ENCODE peak calls at places on chromosomes 5 and 9, in seven cellular contexts. R is adipocyte, B is suprapubic skin, W is aorta, I is skeletal muscle cell, U is astrocyte of the spinal cord, D is lung. Q is an unnamed sample.

GRCh38 chr9:74281674-74282073 is 215.5 kb upstream of the RORB start:
- DNase-seq in B (no peak), U (no peak), I (no peak), D (no peak), W (no peak), R (no peak), Q (no peak)

GRCh38 chr9:18437315-18438200 is 36.4 kb upstream of the ADAMTSL1 start:
- DNase-seq in D (no peak), U (no peak), W (peak), B (no peak), I (no peak), R (peak), Q (no peak)

GRCh38 chr5:126503602-126504104 is 80.4 kb downstream of the GRAMD2B start:
- DNase-seq in I (no peak), D (no peak), R (peak), W (no peak), B (no peak), U (peak), Q (no peak)

GRCh38 chr5:38104497-38105230 is 153.7 kb upstream of the EGFLAM start:
- DNase-seq in I (no peak), U (no peak), B (no peak), W (no peak), R (no peak), D (no peak), Q (no peak)

GRCh38 chr9:111940697-111941096 is 44.1 kb downstream of the UGCG start:
- DNase-seq in B (no peak), W (no peak), D (no peak), U (peak), I (no peak), R (peak), Q (no peak)

GRCh38 chr5:3678801-3679200 is 83.2 kb downstream of the IRX1 start:
- DNase-seq in I (no peak), D (no peak), W (no peak), R (no peak), B (no peak), U (no peak), Q (no peak)

GRCh38 chr5:93100433-93100832 is 480.6 kb downstream of the NR2F1-AS1 start:
- DNase-seq in W (no peak), R (no peak), I (peak), U (peak), B (no peak), D (no peak), Q (peak)

GRCh38 chr5:31781772-31782171 is 142.8 kb downstream of the PDZD2 start:
- DNase-seq in W (no peak), D (no peak), B (no peak), U (no peak), I (no peak), R (no peak), Q (no peak)

GRCh38 chr5:127072861-127073846 is at the start of gene C5orf63:
- DNase-seq in B (peak), D (peak), U (no peak), I (no peak), R (peak), W (peak), Q (no peak)

GRCh38 chr9:137141976-137142936 is 3.3 kb downstream of the GRIN1 start:
- DNase-seq in R (no peak), I (no peak), U (no peak), B (no peak), D (no peak), W (no peak), Q (no peak)

GRCh38 chr9:111979561-111979960 is 82.9 kb downstream of the UGCG start:
- DNase-seq in I (no peak), W (no peak), R (no peak), B (no peak), D (no peak), U (no peak), Q (no peak)

GRCh38 chr9:133238851-133239532 is 29.9 kb upstream of the OBP2B start:
- DNase-seq in B (no peak), I (no peak), R (peak), U (peak), W (peak), D (peak), Q (no peak)

GRCh38 chr5:135344351-135344750 is 54.7 kb downstream of the MACROH2A1 start:
- DNase-seq in R (no peak), B (no peak), W (no peak), U (peak), D (no peak), I (no peak), Q (no peak)

GRCh38 chr9:100033877-100034551 is 64.8 kb downstream of the ERP44 start:
- DNase-seq in R (no peak), W (no peak), D (no peak), U (no peak), I (no peak), B (no peak), Q (no peak)

GRCh38 chr9:112015149-112015548 is 118.5 kb downstream of the UGCG start:
- DNase-seq in U (no peak), B (no peak), W (no peak), I (no peak), R (no peak), D (no peak), Q (no peak)

GRCh38 chr5:67827521-67827920 is 388.0 kb upstream of the PIK3R1 start:
- DNase-seq in W (no peak), R (no peak), I (no peak), D (no peak), U (no peak), B (no peak), Q (no peak)

GRCh38 chr9:92726971-92727715 is 37.5 kb downstream of the BICD2 start:
- DNase-seq in U (peak), I (peak), D (no peak), B (no peak), R (no peak), W (peak), Q (no peak)

GRCh38 chr5:1192971-1193590 is 8.3 kb upstream of the SLC6A19 start:
- DNase-seq in I (no peak), B (no peak), R (no peak), U (no peak), W (peak), D (no peak), Q (no peak)

GRCh38 chr5:161414896-161415295 is 131.6 kb downstream of the GABRB2 start:
- DNase-seq in U (no peak), W (no peak), I (no peak), B (no peak), R (no peak), D (no peak), Q (no peak)

GRCh38 chr5:128220841-128221240 is 137.3 kb downstream of the SLC12A2 start:
- DNase-seq in B (no peak), D (no peak), I (no peak), W (no peak), U (no peak), R (no peak), Q (no peak)

GRCh38 chr5:165227515-165227914 is 1722.1 kb downstream of the MAT2B start:
- DNase-seq in B (no peak), D (no peak), R (no peak), U (no peak), I (no peak), W (no peak), Q (no peak)

GRCh38 chr9:137254624-137255447 is at the start of gene NELFB:
- DNase-seq in U (peak), I (peak), B (peak), R (peak), W (peak), D (peak), Q (no peak)

GRCh38 chr5:55104966-55105701 is 2.7 kb downstream of the GZMA start:
- DNase-seq in B (no peak), I (no peak), W (no peak), U (no peak), D (no peak), R (no peak), Q (no peak)

GRCh38 chr5:157266286-157267007 is 524 bp downstream of the CYFIP2 start:
- DNase-seq in U (no peak), D (no peak), R (peak), I (no peak), W (peak), B (no peak), Q (no peak)

GRCh38 chr5:170107674-170108073 is 2.0 kb downstream of the FOXI1 start:
- DNase-seq in D (no peak), I (no peak), R (no peak), W (no peak), B (no peak), U (no peak), Q (no peak)

GRCh38 chr5:103624748-103625147 is 62.2 kb upstream of the NUDT12 start:
- DNase-seq in W (no peak), U (peak), I (no peak), R (peak), B (no peak), D (no peak), Q (no peak)

GRCh38 chr5:168151041-168151440 is 140.4 kb upstream of the WWC1 start:
- DNase-seq in R (no peak), D (no peak), W (no peak), B (no peak), I (no peak), U (no peak), Q (no peak)

GRCh38 chr5:138033916-138034315 is 1.0 kb upstream of the FAM13B start:
- DNase-seq in B (no peak), W (no peak), D (no peak), I (peak), R (peak), U (peak), Q (peak)

GRCh38 chr9:94919376-94920098 is 193.0 kb downstream of the AOPEP start:
- DNase-seq in R (peak), W (no peak), D (no peak), I (no peak), B (peak), U (peak), Q (no peak)

GRCh38 chr9:104747565-104748358 is at the start of gene NIPSNAP3A:
- DNase-seq in I (no peak), U (peak), R (peak), D (peak), B (peak), W (peak), Q (no peak)

GRCh38 chr5:20572560-20572959 is 584.6 kb upstream of the CDH18 start:
- DNase-seq in W (no peak), D (no peak), I (peak), B (no peak), R (peak), U (peak), Q (no peak)

GRCh38 chr9:110130791-110131416 is 77.1 kb downstream of the C9orf152 start:
- DNase-seq in R (no peak), B (no peak), W (no peak), U (no peak), I (no peak), D (no peak), Q (no peak)

GRCh38 chr5:160054047-160054446 is 45.1 kb downstream of the TTC1 start:
- DNase-seq in U (peak), W (no peak), R (no peak), I (no peak), D (no peak), B (no peak), Q (no peak)

GRCh38 chr9:16207161-16207560 is 654.3 kb downstream of the CCDC171 start:
- DNase-seq in B (no peak), D (no peak), I (peak), R (peak), U (peak), W (no peak), Q (no peak)

GRCh38 chr5:115934388-115934974 is 27.8 kb upstream of the LVRN start:
- DNase-seq in D (no peak), R (no peak), W (no peak), U (no peak), B (no peak), I (no peak), Q (no peak)

GRCh38 chr5:39080168-39080567 is 6.0 kb upstream of the RICTOR start:
- DNase-seq in B (no peak), R (no peak), I (no peak), U (no peak), D (no peak), W (no peak), Q (no peak)

GRCh38 chr9:127012250-127012649 is 97.7 kb downstream of the RALGPS1 start:
- DNase-seq in R (no peak), U (no peak), I (no peak), B (no peak), W (no peak), D (no peak), Q (no peak)

GRCh38 chr9:14535161-14535930 is 157.9 kb downstream of the ZDHHC21 start:
- DNase-seq in I (no peak), W (no peak), B (no peak), U (no peak), D (no peak), R (no peak), Q (no peak)

GRCh38 chr5:80255425-80255751 is 460 bp downstream of the SERINC5 start:
- DNase-seq in D (peak), R (peak), U (peak), B (peak), I (no peak), W (peak), Q (no peak)

DNA sequence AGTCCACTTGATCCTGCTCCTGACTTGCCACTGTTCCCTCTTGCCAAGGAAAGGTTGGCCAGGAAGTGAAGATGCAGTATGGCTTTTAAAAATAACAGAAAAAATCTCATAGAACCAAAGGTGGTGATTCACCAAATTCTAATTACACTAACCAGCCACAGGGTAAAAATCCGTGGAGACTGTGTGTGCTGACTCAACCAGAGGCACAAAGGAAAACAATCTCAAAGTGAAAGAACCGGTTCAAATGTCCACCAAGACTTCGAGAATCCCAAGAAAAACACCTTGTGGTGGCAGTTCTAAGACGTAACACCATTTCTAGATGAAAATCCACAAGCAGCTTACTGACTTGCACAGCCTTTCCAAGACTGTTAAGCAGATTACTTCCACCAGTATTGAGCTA is 279.1 kb downstream of the TLE1 start:
- DNase-seq in D (no peak), B (no peak), I (no peak), U (peak), W (no peak), R (peak), Q (peak)
- H3K4me3 ChIP-seq in D (no peak), B (no peak), I (peak), U (peak), W (no peak), R (no peak), Q (no peak)

GRCh38 chr9:34163439-34163838 is 15.4 kb upstream of the UBAP1 start:
- DNase-seq in W (no peak), B (no peak), R (peak), D (no peak), U (peak), I (peak), Q (no peak)
- H3K4me3 ChIP-seq in W (no peak), B (no peak), R (no peak), D (no peak), U (no peak), I (no peak), Q (no peak)

GRCh38 chr9:72315510-72316287 is 49.3 kb downstream of the ZFAND5 start:
- DNase-seq in D (peak), I (peak), U (peak), B (no peak), R (peak), W (no peak), Q (peak)
- H3K4me3 ChIP-seq in D (no peak), I (no peak), U (no peak), B (peak), R (peak), W (no peak), Q (no peak)

GRCh38 chr9:125521462-125522327 is 185.3 kb downstream of the MAPKAP1 start:
- DNase-seq in R (peak), W (no peak), B (no peak), I (peak), U (peak), D (no peak), Q (peak)
- H3K4me3 ChIP-seq in R (peak), W (no peak), B (no peak), I (no peak), U (no peak), D (no peak), Q (no peak)

GRCh38 chr5:6712582-6713273 is 504 bp upstream of the TENT4A start:
- DNase-seq in D (peak), R (peak), W (peak), I (peak), U (peak), B (peak), Q (peak)

GRCh38 chr5:6714221-6715041 is 1.2 kb downstream of the TENT4A start:
- DNase-seq in U (no peak), D (peak), R (peak), B (no peak), W (no peak), I (no peak), Q (no peak)

GRCh38 chr5:6715271-6715670 is 2.0 kb downstream of the TENT4A start:
- DNase-seq in U (no peak), W (no peak), R (no peak), I (no peak), B (no peak), D (peak), Q (no peak)

GRCh38 chr5:6712136-6712581 is 1.1 kb upstream of the TENT4A start:
- DNase-seq in U (peak), W (peak), I (no peak), D (peak), B (no peak), R (peak), Q (no peak)

DNA sequence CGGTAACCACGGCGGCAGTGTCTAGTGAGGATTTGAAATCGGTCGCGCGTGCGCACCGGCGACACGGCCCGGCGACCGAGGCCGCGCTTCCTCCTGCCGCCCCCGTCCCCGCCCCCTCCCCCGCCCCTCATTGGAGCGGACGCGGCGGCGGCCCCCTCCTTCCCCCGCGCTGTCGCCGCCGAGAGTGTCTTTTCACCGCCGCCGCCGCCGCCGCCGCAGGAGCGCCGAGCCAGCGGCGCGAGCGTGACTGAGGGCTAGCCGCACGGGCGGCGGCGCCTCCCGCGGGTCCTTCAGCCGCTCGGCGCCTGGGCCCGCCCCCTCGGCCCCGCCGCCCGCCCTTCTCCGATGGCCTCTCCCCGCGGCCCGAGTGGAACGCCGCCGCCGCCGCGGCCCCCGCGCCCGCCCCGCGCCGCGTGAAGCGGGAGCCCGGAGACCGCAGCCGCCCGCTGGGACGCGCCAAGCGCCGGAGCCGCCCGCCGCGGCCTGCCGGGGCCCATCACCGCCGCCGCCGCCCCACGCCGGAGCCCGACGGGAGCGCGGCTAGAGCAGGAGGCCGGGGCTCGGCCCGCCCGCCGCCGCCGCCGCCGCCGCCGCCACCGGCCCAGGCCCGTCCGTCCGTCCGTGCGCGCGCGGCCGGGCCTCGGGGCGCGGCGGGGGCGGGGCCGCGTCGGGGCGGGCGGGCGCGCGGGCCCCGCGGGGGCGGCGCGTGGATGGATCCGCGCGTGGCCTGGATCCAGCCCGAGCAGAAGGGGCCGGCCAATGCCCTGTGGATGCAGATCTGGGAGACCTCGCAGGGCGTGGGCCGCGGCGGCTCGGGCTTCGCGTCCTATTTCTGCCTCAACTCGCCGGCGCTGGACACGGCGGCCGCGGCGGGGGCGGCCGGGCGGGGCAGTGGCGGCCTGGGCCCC is at the start of gene TENT4A:
- DNase-seq in B (no peak), I (no peak), W (peak), D (peak), R (peak), U (no peak), Q (no peak)
- H3K4me3 ChIP-seq in B (peak), I (peak), W (peak), D (peak), R (peak), U (peak), Q (peak)

GRCh38 chr5:72178910-72179815 is 71.9 kb downstream of the MAP1B start:
- DNase-seq in U (peak), D (peak), I (peak), B (peak), R (peak), W (peak), Q (no peak)
- H3K4me3 ChIP-seq in U (peak), D (no peak), I (peak), B (peak), R (peak), W (peak), Q (no peak)

DNA sequence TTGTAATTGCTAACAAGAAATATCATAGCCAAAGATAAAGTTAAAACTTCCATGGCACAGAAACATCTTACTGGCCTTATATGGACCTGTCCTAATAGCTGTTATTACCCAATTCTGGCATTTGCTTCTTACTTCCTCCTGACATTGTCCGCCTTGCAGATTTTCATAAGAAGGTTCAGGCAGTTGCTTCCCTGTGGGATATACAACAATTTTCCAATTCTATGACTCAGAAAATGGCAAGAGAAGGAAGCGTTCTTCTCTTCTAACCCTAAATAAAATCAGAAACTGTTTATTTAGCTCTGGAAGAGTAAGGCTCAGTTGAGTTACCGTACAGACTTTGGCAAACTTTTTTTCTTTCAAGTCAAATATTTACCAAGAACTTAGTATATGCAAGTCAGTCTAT is 1.7 kb downstream of the PRKAA1 start:
- DNase-seq in B (no peak), R (peak), W (no peak), I (peak), D (no peak), U (peak), Q (no peak)
- H3K4me3 ChIP-seq in B (peak), R (peak), W (peak), I (peak), D (no peak), U (peak), Q (peak)

DNA sequence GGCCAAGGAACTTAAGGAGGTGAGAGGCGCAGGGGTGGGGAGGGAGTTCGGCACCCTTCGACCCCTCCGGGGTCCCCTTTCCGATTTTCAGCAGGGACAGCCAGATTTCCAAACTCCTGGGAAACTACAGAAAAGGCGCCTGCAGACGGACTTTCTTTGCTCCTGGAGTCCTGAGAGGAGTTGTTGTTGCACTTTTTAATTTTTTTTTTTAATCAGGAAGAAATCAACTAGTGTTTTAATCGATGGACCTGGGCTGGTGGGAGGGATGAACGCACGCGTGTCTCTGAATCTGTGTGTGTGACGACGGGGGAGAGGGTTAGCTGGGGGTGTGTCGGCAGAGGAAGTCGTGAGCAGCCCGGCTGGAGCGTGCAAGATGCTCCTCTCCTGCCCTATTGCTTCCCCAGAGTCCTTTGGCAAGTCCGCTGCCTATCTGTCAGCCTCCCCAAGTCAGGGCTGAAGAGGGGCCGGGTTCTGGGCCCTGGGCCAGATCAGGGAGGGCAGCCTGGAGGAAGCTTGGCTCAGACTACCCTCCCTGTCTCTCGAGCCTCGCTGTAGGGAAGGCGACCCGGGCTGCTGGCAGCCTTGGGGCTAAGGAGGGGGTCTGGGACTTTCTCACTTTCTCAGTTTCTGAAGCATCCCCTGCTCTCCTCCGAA is 654 bp downstream of the PRR16 start:
- DNase-seq in U (peak), B (peak), D (peak), I (no peak), W (peak), R (peak), Q (no peak)
- H3K4me3 ChIP-seq in U (peak), B (peak), D (peak), I (peak), W (peak), R (peak), Q (peak)

Q was measured in BJ.